ENCODE peak calls at places on chromosome 18, in seven cellular contexts. H is keratinocyte, R is lower lobe of right lung, A is GM12865, I is Peyer's patch, C is AG10803, J is upper lobe of right lung. B is an unnamed sample.

GRCh38 chr18:11149441-11150270 is at the start of gene PIEZO2:
- DNase-seq in I (no peak), H (no peak), C (peak), J (peak), A (peak), R (peak), B (peak)

GRCh38 chr18:28167835-28168349 is 9.0 kb downstream of the CDH2 start:
- DNase-seq in C (no peak), A (no peak), J (no peak), H (no peak), R (no peak), I (no peak), B (no peak)

GRCh38 chr18:45671366-45671765 is 52.6 kb upstream of the SLC14A1 start:
- DNase-seq in R (no peak), I (no peak), J (no peak), C (no peak), A (no peak), H (no peak), B (peak)

GRCh38 chr18:31557446-31557845 is 34.2 kb upstream of the TTR start:
- DNase-seq in C (no peak), A (no peak), H (no peak), R (no peak), J (no peak), I (no peak), B (no peak)

GRCh38 chr18:32300914-32301313 is 111.1 kb downstream of the MEP1B start:
- DNase-seq in R (no peak), H (no peak), C (peak), I (no peak), A (no peak), J (no peak), B (peak)

GRCh38 chr18:13540783-13541182 is 185.6 kb downstream of the FAM210A start:
- DNase-seq in I (no peak), H (no peak), A (no peak), J (no peak), R (no peak), C (no peak), B (no peak)

GRCh38 chr18:62526098-62527025 is 3.5 kb downstream of the ZCCHC2 start:
- DNase-seq in H (no peak), R (peak), I (peak), J (peak), C (peak), A (peak), B (peak)

GRCh38 chr18:41972067-41973000 is 17.3 kb downstream of the PIK3C3 start:
- DNase-seq in I (no peak), A (no peak), C (peak), H (no peak), J (no peak), R (no peak), B (no peak)

GRCh38 chr18:78678318-78678695 is 301.3 kb upstream of the SALL3 start:
- DNase-seq in H (no peak), J (no peak), R (no peak), C (no peak), A (no peak), I (no peak), B (no peak)

GRCh38 chr18:52435301-52435700 is 95.3 kb downstream of the DCC start:
- DNase-seq in I (no peak), C (no peak), R (no peak), H (no peak), A (no peak), J (no peak), B (no peak)

GRCh38 chr18:3511980-3512379 is 62.0 kb downstream of the TGIF1 start:
- DNase-seq in H (peak), A (no peak), I (no peak), J (no peak), C (peak), R (no peak), B (peak)

GRCh38 chr18:42446195-42446594 is 491.2 kb downstream of the PIK3C3 start:
- DNase-seq in H (no peak), J (no peak), A (no peak), R (no peak), C (peak), I (no peak), B (peak)

GRCh38 chr18:70181015-70181414 is 24.5 kb downstream of the RTTN start:
- DNase-seq in J (no peak), A (no peak), I (no peak), R (no peak), H (no peak), C (peak), B (peak)

GRCh38 chr18:48901145-48902022 is 49.4 kb downstream of the SMAD7 start:
- DNase-seq in J (no peak), H (no peak), R (no peak), I (no peak), A (no peak), C (no peak), B (no peak)

GRCh38 chr18:56545539-56545938 is 92.9 kb downstream of the TXNL1 start:
- DNase-seq in A (no peak), H (no peak), J (no peak), C (peak), I (no peak), R (no peak), B (peak)

GRCh38 chr18:25503567-25504081 is 151.7 kb upstream of the ZNF521 start:
- DNase-seq in A (no peak), J (no peak), I (peak), C (peak), R (no peak), H (no peak), B (peak)

GRCh38 chr18:64639536-64639935 is 490.6 kb upstream of the LINC00305 start:
- DNase-seq in R (no peak), A (no peak), H (no peak), J (no peak), I (no peak), C (no peak), B (no peak)

GRCh38 chr18:8952796-8953760 is 149.4 kb upstream of the NDUFV2 start:
- DNase-seq in H (no peak), R (no peak), A (no peak), I (no peak), J (no peak), C (peak), B (peak)

GRCh38 chr18:52531836-52532235 is 191.8 kb downstream of the DCC start:
- DNase-seq in A (no peak), R (no peak), H (no peak), C (no peak), I (no peak), J (no peak), B (no peak)

GRCh38 chr18:67007085-67007484 is 403.2 kb upstream of the CDH19 start:
- DNase-seq in H (no peak), C (no peak), R (no peak), A (no peak), J (no peak), I (no peak), B (no peak)

GRCh38 chr18:48402953-48403352 is 6.2 kb downstream of the ZBTB7C start:
- DNase-seq in J (no peak), I (no peak), H (no peak), R (no peak), A (no peak), C (peak), B (no peak)

GRCh38 chr18:49874238-49874637 is 60.9 kb upstream of the ACAA2 start:
- DNase-seq in C (no peak), I (no peak), A (peak), R (no peak), H (no peak), J (no peak), B (no peak)

GRCh38 chr18:63741769-63742168 is 33.4 kb upstream of the SERPINB7 start:
- DNase-seq in A (no peak), C (peak), R (no peak), H (no peak), J (no peak), I (no peak), B (peak)

GRCh38 chr18:76588591-76589303 is 93.7 kb upstream of the ZNF516 start:
- DNase-seq in R (no peak), A (no peak), H (no peak), J (no peak), C (no peak), I (no peak), B (peak)

GRCh38 chr18:68742206-68742605 is 27.3 kb upstream of the TMX3 start:
- DNase-seq in A (no peak), H (no peak), I (no peak), J (no peak), R (no peak), C (peak), B (no peak)

GRCh38 chr18:31610841-31611240 is 19.2 kb downstream of the TTR start:
- DNase-seq in C (no peak), H (no peak), I (peak), A (peak), R (no peak), J (no peak), B (peak)

GRCh38 chr18:33277431-33277830 is 163.1 kb downstream of the CCDC178 start:
- DNase-seq in A (no peak), H (no peak), I (no peak), J (no peak), C (no peak), R (no peak), B (no peak)

GRCh38 chr18:22204996-22205395 is 35.6 kb downstream of the GATA6 start:
- DNase-seq in I (no peak), A (no peak), C (no peak), J (no peak), H (no peak), R (no peak), B (no peak)

GRCh38 chr18:22203892-22204536 is 34.6 kb downstream of the GATA6 start:
- DNase-seq in C (no peak), I (no peak), J (no peak), A (no peak), R (no peak), H (no peak), B (no peak)

GRCh38 chr18:22210331-22210754 is 41.0 kb downstream of the GATA6 start:
- DNase-seq in J (no peak), A (no peak), I (peak), H (no peak), R (no peak), C (peak), B (peak)

GRCh38 chr18:22203035-22203434 is 33.6 kb downstream of the GATA6 start:
- DNase-seq in C (no peak), R (no peak), J (no peak), I (no peak), A (no peak), H (no peak), B (no peak)

DNA sequence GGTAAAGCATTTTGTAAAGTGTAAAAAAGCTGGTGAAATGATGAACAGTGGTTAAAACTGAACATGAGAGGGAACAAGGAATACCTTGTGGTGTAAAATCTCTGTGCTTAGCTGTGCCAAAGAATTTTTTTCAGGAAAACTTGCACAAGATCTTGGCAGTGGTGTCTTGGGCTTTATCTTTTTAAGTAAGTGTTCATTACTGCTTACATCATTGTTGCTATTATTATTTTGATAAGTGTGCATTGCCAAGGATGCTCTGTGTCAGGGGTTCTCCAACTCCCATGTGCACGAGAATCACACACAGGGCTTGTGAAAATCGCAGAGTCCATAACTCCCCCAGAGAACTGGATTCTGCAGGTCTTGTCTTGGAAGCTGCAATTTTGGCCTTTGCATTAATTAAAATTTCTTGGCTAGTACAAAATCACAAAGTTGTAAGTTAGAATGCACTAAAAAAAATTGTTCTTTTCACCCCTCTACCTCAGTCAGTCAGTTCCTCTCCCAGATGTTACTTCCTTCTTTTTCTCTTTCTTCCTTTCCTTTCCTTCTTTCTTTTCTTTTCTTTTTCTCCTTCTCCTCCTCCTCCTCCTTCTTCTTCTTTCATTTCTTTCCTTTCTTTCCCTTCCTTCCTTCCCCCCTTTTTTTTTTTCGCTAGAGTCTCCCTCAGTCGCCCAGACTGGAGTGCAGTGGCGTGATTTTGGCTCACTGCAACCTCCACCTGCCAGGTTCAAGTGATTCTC is 37.8 kb downstream of the GATA6 start:
- DNase-seq in R (no peak), C (peak), A (no peak), I (no peak), H (no peak), J (no peak), B (peak)
- TF ChIP-seq CTCF in R (no peak), C (no peak), A (no peak), I (no peak), H (no peak), J (no peak), B (no peak)

DNA sequence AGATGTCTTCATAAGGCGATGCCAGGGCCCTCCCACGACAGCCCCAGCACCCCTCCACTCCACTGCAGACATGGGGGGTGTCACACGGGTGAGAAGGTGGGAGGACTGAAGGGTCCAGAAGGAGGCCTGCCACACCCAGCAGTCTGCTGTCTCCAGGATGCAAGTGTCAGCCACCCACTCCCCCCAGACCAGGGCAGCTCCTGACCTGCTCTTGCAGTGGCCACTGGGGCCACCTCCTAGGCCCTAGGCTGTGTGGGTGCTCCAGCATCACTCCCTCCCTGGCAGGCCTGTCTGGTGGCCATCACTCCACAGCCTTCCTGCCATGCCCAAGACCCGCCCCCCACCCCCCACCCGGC is 171.0 kb downstream of the CELF4 start:
- DNase-seq in R (no peak), I (no peak), J (no peak), H (no peak), A (no peak), C (no peak), B (no peak)
- H3K4me3 ChIP-seq in R (peak), I (no peak), J (no peak), H (no peak), A (no peak), C (peak), B (no peak)

GRCh38 chr18:73150199-73150598 is 282.4 kb upstream of the NETO1 start:
- DNase-seq in H (no peak), C (no peak), J (no peak), A (no peak), I (no peak), R (no peak), B (no peak)
- TF ChIP-seq CTCF in H (no peak), C (no peak), J (no peak), A (no peak), I (no peak), R (no peak), B (no peak)

GRCh38 chr18:43590182-43590903 is 313.1 kb upstream of the SYT4 start:
- DNase-seq in J (peak), H (no peak), A (no peak), C (no peak), I (no peak), R (no peak), B (no peak)

GRCh38 chr18:43588838-43589237 is 311.5 kb upstream of the SYT4 start:
- DNase-seq in C (no peak), I (no peak), R (no peak), H (no peak), J (peak), A (no peak), B (no peak)

GRCh38 chr18:43589611-43590151 is 312.4 kb upstream of the SYT4 start:
- DNase-seq in A (no peak), R (no peak), C (no peak), I (no peak), H (no peak), J (peak), B (no peak)

GRCh38 chr18:43592268-43592667 is 315.0 kb upstream of the SYT4 start:
- DNase-seq in H (no peak), R (no peak), J (no peak), C (no peak), A (no peak), I (no peak), B (no peak)

GRCh38 chr18:43587538-43588153 is 310.4 kb upstream of the SYT4 start:
- DNase-seq in C (peak), R (no peak), I (peak), H (no peak), J (no peak), A (peak), B (peak)
- H3K4me3 ChIP-seq in C (no peak), R (no peak), I (no peak), H (no peak), J (no peak), A (no peak), B (no peak)

GRCh38 chr18:74819433-74820059 is 221.9 kb downstream of the ZNF407 start:
- DNase-seq in C (no peak), J (no peak), I (no peak), A (peak), R (no peak), H (no peak), B (no peak)
- TF ChIP-seq CTCF in C (peak), J (peak), I (peak), A (peak), R (no peak), H (peak), B (peak)